ENCODE peak calls at places on chromosomes 4 and X, in six cellular contexts. One of them, this sample, is unnamed.

GRCh38 chrX:14497184-14497666 is 32.1 kb upstream of the GLRA2 start:
- DNase-seq in bronchial epithelial cell: no peak
- DNase-seq in nucleus accumbens: no peak
- DNase-seq in DMS 273 treated with DMSO at 0.1 percent for 48 hours: no peak
- DNase-seq in EH: peak
- DNase-seq in activated naive CD4-positive, alpha-beta T cell treated with anti-CD3 and anti-CD28 coated beads, Interleukin-2, amount 50 U/mL, for 72 hours: no peak
- DNase-seq in this sample: peak

GRCh38 chr4:182264139-182264752 is 21.0 kb downstream of the TENM3 start:
- DNase-seq in bronchial epithelial cell: no peak
- DNase-seq in EH: no peak
- DNase-seq in nucleus accumbens: no peak
- DNase-seq in DMS 273 treated with DMSO at 0.1 percent for 48 hours: no peak
- DNase-seq in activated naive CD4-positive, alpha-beta T cell treated with anti-CD3 and anti-CD28 coated beads, Interleukin-2, amount 50 U/mL, for 72 hours: no peak
- DNase-seq in this sample: no peak

GRCh38 chrX:57178605-57179004 is 41.4 kb upstream of the SPIN2A start:
- DNase-seq in bronchial epithelial cell: no peak
- DNase-seq in EH: no peak
- DNase-seq in nucleus accumbens: no peak
- DNase-seq in activated naive CD4-positive, alpha-beta T cell treated with anti-CD3 and anti-CD28 coated beads, Interleukin-2, amount 50 U/mL, for 72 hours: no peak
- DNase-seq in DMS 273 treated with DMSO at 0.1 percent for 48 hours: no peak
- DNase-seq in this sample: no peak

GRCh38 chrX:42143866-42144592 is 220.7 kb upstream of the CASK start:
- DNase-seq in nucleus accumbens: no peak
- DNase-seq in DMS 273 treated with DMSO at 0.1 percent for 48 hours: no peak
- DNase-seq in bronchial epithelial cell: no peak
- DNase-seq in EH: no peak
- DNase-seq in activated naive CD4-positive, alpha-beta T cell treated with anti-CD3 and anti-CD28 coated beads, Interleukin-2, amount 50 U/mL, for 72 hours: no peak
- DNase-seq in this sample: no peak

GRCh38 chr4:129327637-129328036 is 231.7 kb downstream of the C4orf33 start:
- DNase-seq in bronchial epithelial cell: no peak
- DNase-seq in EH: no peak
- DNase-seq in DMS 273 treated with DMSO at 0.1 percent for 48 hours: no peak
- DNase-seq in activated naive CD4-positive, alpha-beta T cell treated with anti-CD3 and anti-CD28 coated beads, Interleukin-2, amount 50 U/mL, for 72 hours: no peak
- DNase-seq in nucleus accumbens: no peak
- DNase-seq in this sample: no peak

GRCh38 chrX:13376857-13377441 is 57.1 kb upstream of the ATXN3L start:
- DNase-seq in activated naive CD4-positive, alpha-beta T cell treated with anti-CD3 and anti-CD28 coated beads, Interleukin-2, amount 50 U/mL, for 72 hours: no peak
- DNase-seq in EH: peak
- DNase-seq in nucleus accumbens: no peak
- DNase-seq in bronchial epithelial cell: peak
- DNase-seq in DMS 273 treated with DMSO at 0.1 percent for 48 hours: peak
- DNase-seq in this sample: peak

GRCh38 chrX:134898450-134898849 is 92.3 kb upstream of the SMIM10 start:
- DNase-seq in EH: peak
- DNase-seq in nucleus accumbens: no peak
- DNase-seq in DMS 273 treated with DMSO at 0.1 percent for 48 hours: no peak
- DNase-seq in bronchial epithelial cell: no peak
- DNase-seq in activated naive CD4-positive, alpha-beta T cell treated with anti-CD3 and anti-CD28 coated beads, Interleukin-2, amount 50 U/mL, for 72 hours: no peak
- DNase-seq in this sample: peak

GRCh38 chr4:134777626-134778025 is 576.0 kb upstream of the PABPC4L start:
- DNase-seq in activated naive CD4-positive, alpha-beta T cell treated with anti-CD3 and anti-CD28 coated beads, Interleukin-2, amount 50 U/mL, for 72 hours: no peak
- DNase-seq in nucleus accumbens: no peak
- DNase-seq in bronchial epithelial cell: peak
- DNase-seq in DMS 273 treated with DMSO at 0.1 percent for 48 hours: no peak
- DNase-seq in EH: peak
- DNase-seq in this sample: no peak

GRCh38 chrX:111736571-111736970 is 55.6 kb downstream of the ALG13 start:
- DNase-seq in activated naive CD4-positive, alpha-beta T cell treated with anti-CD3 and anti-CD28 coated beads, Interleukin-2, amount 50 U/mL, for 72 hours: no peak
- DNase-seq in nucleus accumbens: no peak
- DNase-seq in bronchial epithelial cell: no peak
- DNase-seq in EH: no peak
- DNase-seq in DMS 273 treated with DMSO at 0.1 percent for 48 hours: no peak
- DNase-seq in this sample: no peak

GRCh38 chr4:33060873-33061542 is 2340.8 kb downstream of the PCDH7 start:
- DNase-seq in EH: peak
- DNase-seq in nucleus accumbens: peak
- DNase-seq in DMS 273 treated with DMSO at 0.1 percent for 48 hours: peak
- DNase-seq in activated naive CD4-positive, alpha-beta T cell treated with anti-CD3 and anti-CD28 coated beads, Interleukin-2, amount 50 U/mL, for 72 hours: no peak
- DNase-seq in bronchial epithelial cell: peak
- DNase-seq in this sample: peak

GRCh38 chr4:188160406-188160805 is 21.2 kb downstream of the TRIML1 start:
- DNase-seq in nucleus accumbens: no peak
- DNase-seq in bronchial epithelial cell: no peak
- DNase-seq in activated naive CD4-positive, alpha-beta T cell treated with anti-CD3 and anti-CD28 coated beads, Interleukin-2, amount 50 U/mL, for 72 hours: no peak
- DNase-seq in DMS 273 treated with DMSO at 0.1 percent for 48 hours: no peak
- DNase-seq in EH: no peak
- DNase-seq in this sample: no peak

GRCh38 chr4:18858229-18858922 is 836.8 kb upstream of the LCORL start:
- DNase-seq in nucleus accumbens: no peak
- DNase-seq in bronchial epithelial cell: no peak
- DNase-seq in activated naive CD4-positive, alpha-beta T cell treated with anti-CD3 and anti-CD28 coated beads, Interleukin-2, amount 50 U/mL, for 72 hours: no peak
- DNase-seq in DMS 273 treated with DMSO at 0.1 percent for 48 hours: no peak
- DNase-seq in EH: no peak
- DNase-seq in this sample: no peak

This sample was measured in EL.